ENCODE peak calls at places on chromosome 3, in five cellular contexts. G is stimulated activated CD8-positive, alpha-beta memory T cell treated with anti-CD3 and anti-CD28 coated beads, Interleukin-15, amount 100 ng/mL, for 24 hours; W is activated T-helper 1 cell treated with Interleukin-2 at 50 U/mL for 16 hours; A is RWPE1; S is amniotic stem cell. O is an unnamed sample.

GRCh38 chr3:171982829-171983228 is 56.5 kb upstream of the FNDC3B start:
- DNase-seq in W (no peak), S (no peak), A (no peak), G (no peak), O (peak; percentile 33)

GRCh38 chr3:12948371-12948770 is 107.0 kb upstream of the RPL32 start:
- DNase-seq in W (no peak), S (no peak), G (no peak), A (no peak), O (no peak)

GRCh38 chr3:14282001-14282705 is 103.5 kb downstream of the LSM3 start:
- DNase-seq in W (no peak), G (no peak), A (no peak), S (no peak), O (no peak)

GRCh38 chr3:157530637-157531300 is 27.6 kb upstream of the VEPH1 start:
- DNase-seq in W (no peak), G (no peak), S (no peak), A (no peak), O (no peak)

GRCh38 chr3:95511915-95512314 is 1302.5 kb upstream of the EPHA6 start:
- DNase-seq in S (no peak), A (no peak), G (no peak), W (no peak), O (no peak)

GRCh38 chr3:184361932-184362667 is 590 bp downstream of the POLR2H start:
- DNase-seq in W (no peak), S (peak; percentile 68), G (peak; percentile 23), A (peak; percentile 65), O (peak; percentile 75)

GRCh38 chr3:120381503-120381902 is 32.3 kb upstream of the LRRC58 start:
- DNase-seq in W (no peak), A (no peak), G (no peak), S (no peak), O (no peak)

GRCh38 chr3:190989213-190989612 is 126.7 kb upstream of the GMNC start:
- DNase-seq in W (no peak), S (no peak), A (no peak), G (no peak), O (no peak)

GRCh38 chr3:185070491-185071335 is 82.1 kb downstream of the C3orf70 start:
- DNase-seq in S (no peak), G (no peak), W (no peak), A (no peak), O (peak; percentile 12)

GRCh38 chr3:72593881-72594397 is 254.3 kb downstream of the SHQ1 start:
- DNase-seq in S (no peak), A (no peak), G (no peak), W (no peak), O (peak; percentile 16)

GRCh38 chr3:42250761-42251160 is 15.2 kb downstream of the CCK start:
- DNase-seq in A (no peak), S (no peak), G (no peak), W (no peak), O (no peak)

GRCh38 chr3:178671261-178672191 is 135.3 kb downstream of the KCNMB2 start:
- DNase-seq in W (no peak), A (peak; percentile 75), S (no peak), G (no peak), O (peak; percentile 88)

GRCh38 chr3:71080517-71081083 is 502.9 kb downstream of the FOXP1 start:
- DNase-seq in S (no peak), A (no peak), W (no peak), G (no peak), O (no peak)

GRCh38 chr3:264394-265156 is 68.0 kb downstream of the CHL1 start:
- DNase-seq in A (peak; percentile 5), S (no peak), W (no peak), G (no peak), O (peak; percentile 91)